ENCODE peak calls at places on chromosome 15, in seven cellular contexts. J, Z, X, W, K, U and G are unnamed samples.

GRCh38 chr15:36448418-36448817 is 131.0 kb upstream of the CDIN1 start:
- DNase-seq in X (no peak), J (no peak), K (no peak), W (no peak), U (no peak), Z (no peak), G (no peak)

GRCh38 chr15:50463423-50464358 is 39.5 kb downstream of the USP8 start:
- DNase-seq in X (no peak), W (no peak), Z (no peak), U (no peak), J (peak; percentile 12), K (no peak), G (no peak)

GRCh38 chr15:51735611-51736010 is 1.8 kb downstream of the LYSMD2 start:
- DNase-seq in W (no peak), J (no peak), U (no peak), K (no peak), X (no peak), Z (peak; percentile 12), G (no peak)

GRCh38 chr15:100784493-100785180 is 95.0 kb upstream of the ALDH1A3 start:
- DNase-seq in X (no peak), U (no peak), Z (no peak), K (no peak), J (no peak), W (no peak), G (no peak)

GRCh38 chr15:80876034-80876433 is 96.9 kb downstream of the CEMIP start:
- DNase-seq in U (no peak), X (no peak), K (no peak), J (no peak), Z (no peak), W (no peak), G (no peak)

GRCh38 chr15:35992791-35993190 is 446.8 kb upstream of the DPH6 start:
- DNase-seq in U (no peak), K (no peak), J (no peak), X (no peak), Z (no peak), W (no peak), G (no peak)

GRCh38 chr15:76345880-76346665 is 9.5 kb downstream of the ISL2 start:
- DNase-seq in K (no peak), W (no peak), J (peak; percentile 61), Z (no peak), U (no peak), X (no peak), G (no peak)

GRCh38 chr15:43187544-43188155 is 2.4 kb downstream of the CCNDBP1 start:
- DNase-seq in J (peak; percentile 53), W (peak; percentile 24), U (peak; percentile 36), K (no peak), X (no peak), Z (peak; percentile 51), G (no peak)

GRCh38 chr15:31335991-31336942 is 9.6 kb downstream of the KLF13 start:
- DNase-seq in W (no peak), Z (no peak), U (no peak), X (no peak), J (no peak), K (no peak), G (no peak)

GRCh38 chr15:77620960-77621647 is 11.6 kb downstream of the LINGO1 start:
- DNase-seq in K (no peak), Z (no peak), U (no peak), J (no peak), X (no peak), W (no peak), G (no peak)
- TF ChIP-seq YY1 in K (no peak), Z (no peak), U (no peak), J (no peak), X (no peak), W (no peak), G (no peak)

GRCh38 chr15:52800852-52801747 is 11.0 kb upstream of the ONECUT1 start:
- DNase-seq in X (no peak), U (no peak), Z (no peak), W (no peak), J (no peak), K (no peak), G (no peak)

GRCh38 chr15:52799145-52799811 is 9.1 kb upstream of the ONECUT1 start:
- DNase-seq in X (no peak), J (no peak), U (no peak), Z (no peak), K (no peak), W (no peak), G (no peak)

GRCh38 chr15:52803543-52804306 is 13.6 kb upstream of the ONECUT1 start:
- DNase-seq in W (no peak), U (no peak), Z (no peak), J (no peak), X (no peak), K (no peak), G (no peak)

GRCh38 chr15:52802110-52802509 is 12.0 kb upstream of the ONECUT1 start:
- DNase-seq in J (no peak), Z (no peak), W (no peak), U (no peak), K (no peak), X (no peak), G (no peak)

GRCh38 chr15:52801748-52802085 is 11.6 kb upstream of the ONECUT1 start:
- DNase-seq in X (no peak), Z (no peak), U (no peak), J (no peak), W (no peak), K (no peak), G (no peak)
- H3K9me3 ChIP-seq in X (no peaks in the 10 kb centered on the region), Z (no peaks in the 10 kb centered on the region), U (no peaks in the 10 kb centered on the region), J (no peaks in the 10 kb centered on the region), W (no peaks in the 10 kb centered on the region), K (no peaks in the 10 kb centered on the region), G (no peaks in the 10 kb centered on the region)

GRCh38 chr15:73564255-73564654 is 68.9 kb downstream of the NPTN start:
- DNase-seq in X (no peak), K (no peak), W (peak; percentile 43), U (peak; percentile 52), Z (no peak), J (no peak), G (no peak)
- TF ChIP-seq YY1 in X (no peak), K (no peak), W (no peak), U (no peak), Z (no peak), J (no peak), G (no peak)

DNA sequence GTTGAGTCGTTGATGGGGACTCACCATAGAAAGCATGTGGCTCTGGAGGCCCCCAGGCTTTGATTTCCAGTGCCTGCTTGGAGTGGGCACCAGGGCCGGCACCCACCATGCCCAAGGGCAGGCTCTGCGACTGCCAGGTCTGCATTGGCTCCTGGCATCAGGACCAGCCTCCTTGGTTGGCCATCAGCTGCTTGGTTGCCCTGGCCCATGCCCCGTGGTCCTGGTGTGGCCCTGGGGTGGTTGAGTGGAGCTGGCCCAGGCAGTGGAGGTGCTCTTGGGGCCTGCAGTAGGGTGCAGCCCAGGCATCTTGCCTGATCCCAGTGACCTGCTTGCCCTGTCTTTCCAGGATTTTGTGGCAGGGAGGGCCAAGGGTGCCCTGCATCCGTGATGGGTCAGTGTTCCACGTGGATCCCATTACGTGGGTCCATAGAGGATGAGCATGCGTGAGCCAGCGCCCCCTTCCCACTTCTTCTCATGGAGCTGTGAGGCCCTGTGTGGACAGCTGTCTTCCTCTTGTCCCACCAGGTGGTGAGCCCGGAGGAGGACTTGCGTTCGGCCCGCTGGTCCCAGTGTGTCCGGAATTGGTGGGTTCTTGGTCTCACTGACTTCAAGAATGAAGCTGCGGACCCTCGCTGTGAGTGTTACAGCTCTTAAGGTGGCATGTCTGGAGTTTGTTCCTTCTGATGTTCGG is 187.0 kb downstream of the UBE3A start:
- DNase-seq in X (no peak), K (no peak), W (no peak), J (no peak), U (no peak), Z (no peak), G (no peak)
- H3K9me3 ChIP-seq in X (peaks cover 47% of the 10 kb centered on the region), K (no peaks in the 10 kb centered on the region), W (peaks cover 5% of the 10 kb centered on the region), J (peaks cover 69% of the 10 kb centered on the region), U (no peaks in the 10 kb centered on the region), Z (no peaks in the 10 kb centered on the region), G (peaks cover 20% of the 10 kb centered on the region)

GRCh38 chr15:27232876-27233275 is 261.9 kb downstream of the GABRG3 start:
- DNase-seq in W (no peak), X (no peak), K (no peak), Z (no peak), J (no peak), U (no peak), G (no peak)

GRCh38 chr15:27237319-27237939 is 266.4 kb downstream of the GABRG3 start:
- DNase-seq in W (no peak), Z (no peak), K (no peak), J (no peak), X (no peak), U (no peak), G (no peak)

GRCh38 chr15:27234593-27234992 is 263.6 kb downstream of the GABRG3 start:
- DNase-seq in K (no peak), U (no peak), X (no peak), W (no peak), J (no peak), Z (peak; percentile 31), G (no peak)

GRCh38 chr15:27235689-27236088 is 264.7 kb downstream of the GABRG3 start:
- DNase-seq in J (no peak), K (no peak), U (no peak), Z (no peak), W (no peak), X (no peak), G (no peak)

DNA sequence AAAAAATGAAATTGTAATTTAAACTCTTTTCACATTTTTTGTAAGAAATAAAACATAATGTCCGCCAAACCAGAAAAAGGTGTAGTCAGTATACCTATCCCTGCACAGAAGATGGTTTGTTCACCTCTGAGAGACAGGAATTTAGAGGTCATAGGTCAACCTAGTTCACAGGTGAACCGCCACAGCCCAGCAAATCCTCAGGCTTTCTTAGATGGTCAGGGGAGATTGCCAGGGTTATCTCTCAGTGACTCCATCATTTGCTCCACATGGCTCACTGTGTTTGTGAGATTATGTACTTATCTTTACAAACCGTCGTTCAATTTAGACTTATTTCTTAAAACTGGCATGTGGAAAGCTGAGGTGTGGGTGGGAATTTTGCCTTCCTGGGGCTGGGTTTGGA is 264.2 kb downstream of the GABRG3 start:
- DNase-seq in X (no peak), J (no peak), K (no peak), Z (no peak), W (no peak), U (no peak), G (no peak)
- TF ChIP-seq YY1 in X (no peak), J (no peak), K (no peak), Z (no peak), W (no peak), U (no peak), G (no peak)

GRCh38 chr15:24678485-24678884 is 2.9 kb downstream of the NPAP1 start:
- DNase-seq in J (no peak), X (no peak), K (no peak), U (no peak), W (no peak), Z (no peak), G (no peak)

GRCh38 chr15:24676431-24676830 is 856 bp downstream of the NPAP1 start:
- DNase-seq in X (no peak), Z (no peak), W (no peak), J (no peak), K (no peak), U (no peak), G (peak; percentile 3)

GRCh38 chr15:24675332-24676144 is at the start of gene NPAP1:
- DNase-seq in K (no peak), Z (no peak), J (no peak), W (no peak), X (no peak), U (no peak), G (no peak)
- H3K9me3 ChIP-seq in K (no peaks in the 10 kb centered on the region), Z (no peaks in the 10 kb centered on the region), J (peaks cover 85% of the 10 kb centered on the region), W (peaks cover 7% of the 10 kb centered on the region), X (peaks cover 7% of the 10 kb centered on the region), U (no peaks in the 10 kb centered on the region), G (no peaks in the 10 kb centered on the region)

GRCh38 chr15:68373028-68373427 is 58.9 kb downstream of the ITGA11 start:
- DNase-seq in U (no peak), J (no peak), X (no peak), Z (no peak), K (no peak), W (no peak), G (no peak)
- TF ChIP-seq YY1 in U (no peak), J (no peak), X (no peak), Z (no peak), K (no peak), W (no peak), G (no peak)